ENCODE peak calls at places on chromosomes 3 and 15, in seven cellular contexts. One of them, this sample, is unnamed. For H3K9me3, the result is how much of the 10 kb centered on the place peaks cover.

GRCh38 chr15:81410318-81410753 is 36.3 kb upstream of the TMC3 start:
- DNase-seq in heart right ventricle: peak
- DNase-seq in sigmoid colon: peak
- DNase-seq in WERI-Rb-1: peak
- DNase-seq in testis: peak
- DNase-seq in lung: peak
- DNase-seq in MM.1S: peak
- DNase-seq in this sample: no peak

GRCh38 chr15:63234479-63234878 is 42.9 kb upstream of the APH1B start:
- DNase-seq in heart right ventricle: peak
- DNase-seq in sigmoid colon: peak
- DNase-seq in WERI-Rb-1: no peak
- DNase-seq in testis: peak
- DNase-seq in lung: peak
- DNase-seq in MM.1S: no peak
- DNase-seq in this sample: no peak

GRCh38 chr15:39287322-39288195 is 293.3 kb upstream of the THBS1 start:
- DNase-seq in heart right ventricle: no peak
- DNase-seq in sigmoid colon: no peak
- DNase-seq in WERI-Rb-1: no peak
- DNase-seq in testis: no peak
- DNase-seq in lung: no peak
- DNase-seq in MM.1S: no peak
- DNase-seq in this sample: no peak

GRCh38 chr3:135887220-135887619 is 78.3 kb upstream of the PPP2R3A start:
- DNase-seq in heart right ventricle: no peak
- DNase-seq in sigmoid colon: no peak
- DNase-seq in WERI-Rb-1: no peak
- DNase-seq in testis: no peak
- DNase-seq in lung: no peak
- DNase-seq in MM.1S: no peak
- DNase-seq in this sample: no peak

GRCh38 chr3:150072576-150072975 is 101.9 kb upstream of the PFN2 start:
- DNase-seq in heart right ventricle: no peak
- DNase-seq in sigmoid colon: no peak
- DNase-seq in WERI-Rb-1: no peak
- DNase-seq in testis: no peak
- DNase-seq in lung: no peak
- DNase-seq in MM.1S: no peak
- DNase-seq in this sample: no peak

GRCh38 chr15:89362203-89363101 is 27.8 kb upstream of the POLG start:
- DNase-seq in heart right ventricle: no peak
- DNase-seq in sigmoid colon: no peak
- DNase-seq in WERI-Rb-1: peak
- DNase-seq in testis: no peak
- DNase-seq in lung: no peak
- DNase-seq in MM.1S: no peak
- DNase-seq in this sample: no peak

GRCh38 chr3:12656193-12656592 is 7.7 kb downstream of the RAF1 start:
- DNase-seq in heart right ventricle: no peak
- DNase-seq in sigmoid colon: no peak
- DNase-seq in WERI-Rb-1: no peak
- DNase-seq in testis: no peak
- DNase-seq in lung: no peak
- DNase-seq in MM.1S: no peak
- DNase-seq in this sample: no peak

GRCh38 chr3:13133471-13133981 is 60.3 kb upstream of the IQSEC1 start:
- DNase-seq in heart right ventricle: no peak
- DNase-seq in sigmoid colon: peak
- DNase-seq in WERI-Rb-1: no peak
- DNase-seq in testis: no peak
- DNase-seq in lung: no peak
- DNase-seq in MM.1S: no peak
- DNase-seq in this sample: no peak

GRCh38 chr3:15052335-15053242 is 12.5 kb downstream of the MRPS25 start:
- DNase-seq in heart right ventricle: no peak
- DNase-seq in sigmoid colon: no peak
- DNase-seq in WERI-Rb-1: no peak
- DNase-seq in testis: no peak
- DNase-seq in lung: no peak
- DNase-seq in MM.1S: no peak
- DNase-seq in this sample: no peak

GRCh38 chr15:77421370-77421700 is 647 bp downstream of the HMG20A start:
- DNase-seq in heart right ventricle: no peak
- DNase-seq in sigmoid colon: no peak
- DNase-seq in WERI-Rb-1: no peak
- DNase-seq in testis: peak
- DNase-seq in lung: no peak
- DNase-seq in MM.1S: peak
- DNase-seq in this sample: no peak

GRCh38 chr3:38627956-38628355 is 21.5 kb downstream of the SCN5A start:
- DNase-seq in heart right ventricle: no peak
- DNase-seq in sigmoid colon: no peak
- DNase-seq in WERI-Rb-1: peak
- DNase-seq in testis: no peak
- DNase-seq in lung: no peak
- DNase-seq in MM.1S: peak
- DNase-seq in this sample: no peak

GRCh38 chr3:54863366-54863765 is 64.5 kb downstream of the LRTM1 start:
- DNase-seq in heart right ventricle: no peak
- DNase-seq in sigmoid colon: no peak
- DNase-seq in WERI-Rb-1: peak
- DNase-seq in testis: no peak
- DNase-seq in lung: no peak
- DNase-seq in MM.1S: no peak
- DNase-seq in this sample: no peak

GRCh38 chr15:85412956-85413854 is 32.8 kb downstream of the AKAP13 start:
- DNase-seq in heart right ventricle: peak
- DNase-seq in sigmoid colon: peak
- DNase-seq in WERI-Rb-1: no peak
- DNase-seq in testis: peak
- DNase-seq in lung: peak
- DNase-seq in MM.1S: peak
- DNase-seq in this sample: peak

GRCh38 chr3:109265300-109265699 is 51.0 kb downstream of the DPPA2 start:
- DNase-seq in heart right ventricle: no peak
- DNase-seq in sigmoid colon: no peak
- DNase-seq in WERI-Rb-1: no peak
- DNase-seq in testis: no peak
- DNase-seq in lung: no peak
- DNase-seq in MM.1S: no peak
- DNase-seq in this sample: no peak

GRCh38 chr3:126356373-126357298 is 572 bp downstream of the KLF15 start:
- DNase-seq in heart right ventricle: peak
- DNase-seq in sigmoid colon: peak
- DNase-seq in WERI-Rb-1: peak
- DNase-seq in testis: peak
- DNase-seq in lung: peak
- DNase-seq in MM.1S: no peak
- DNase-seq in this sample: no peak

GRCh38 chr3:135238201-135238600 is 443.1 kb downstream of the EPHB1 start:
- DNase-seq in heart right ventricle: no peak
- DNase-seq in sigmoid colon: no peak
- DNase-seq in WERI-Rb-1: peak
- DNase-seq in testis: no peak
- DNase-seq in lung: no peak
- DNase-seq in MM.1S: no peak
- DNase-seq in this sample: no peak

GRCh38 chr3:12004741-12005513 is 739 bp downstream of the SYN2 start:
- DNase-seq in heart right ventricle: no peak
- DNase-seq in sigmoid colon: no peak
- DNase-seq in WERI-Rb-1: peak
- DNase-seq in testis: peak
- DNase-seq in lung: no peak
- DNase-seq in MM.1S: no peak
- DNase-seq in this sample: no peak

GRCh38 chr3:107633327-107634141 is 110.8 kb downstream of the BBX start:
- DNase-seq in heart right ventricle: no peak
- DNase-seq in sigmoid colon: no peak
- DNase-seq in WERI-Rb-1: no peak
- DNase-seq in testis: no peak
- DNase-seq in lung: no peak
- DNase-seq in MM.1S: peak
- DNase-seq in this sample: no peak

GRCh38 chr15:66288796-66289195 is 4.6 kb upstream of the DIS3L start:
- DNase-seq in heart right ventricle: no peak
- DNase-seq in sigmoid colon: no peak
- DNase-seq in WERI-Rb-1: no peak
- DNase-seq in testis: no peak
- DNase-seq in lung: no peak
- DNase-seq in MM.1S: no peak
- DNase-seq in this sample: no peak

GRCh38 chr15:25176616-25176923 is 221.8 kb downstream of the SNRPN start:
- DNase-seq in heart right ventricle: peak
- DNase-seq in sigmoid colon: peak
- DNase-seq in WERI-Rb-1: peak
- DNase-seq in testis: no peak
- DNase-seq in lung: peak
- DNase-seq in MM.1S: no peak
- DNase-seq in this sample: no peak
- H3K9me3 ChIP-seq in heart right ventricle: half or more
- H3K9me3 ChIP-seq in sigmoid colon: under half
- H3K9me3 ChIP-seq in WERI-Rb-1: under half
- H3K9me3 ChIP-seq in testis: under half
- H3K9me3 ChIP-seq in lung: under half
- H3K9me3 ChIP-seq in MM.1S: under half
- H3K9me3 ChIP-seq in this sample: half or more

GRCh38 chr3:52015431-52016256 is 19.9 kb upstream of the RPL29 start:
- DNase-seq in heart right ventricle: no peak
- DNase-seq in sigmoid colon: no peak
- DNase-seq in WERI-Rb-1: no peak
- DNase-seq in testis: no peak
- DNase-seq in lung: no peak
- DNase-seq in MM.1S: no peak
- DNase-seq in this sample: no peak
- H3K27ac ChIP-seq in heart right ventricle: peak
- H3K27ac ChIP-seq in sigmoid colon: no peak
- H3K27ac ChIP-seq in WERI-Rb-1: peak
- H3K27ac ChIP-seq in testis: no peak
- H3K27ac ChIP-seq in lung: no peak
- H3K27ac ChIP-seq in MM.1S: no peak
- H3K27ac ChIP-seq in this sample: no peak

DNA sequence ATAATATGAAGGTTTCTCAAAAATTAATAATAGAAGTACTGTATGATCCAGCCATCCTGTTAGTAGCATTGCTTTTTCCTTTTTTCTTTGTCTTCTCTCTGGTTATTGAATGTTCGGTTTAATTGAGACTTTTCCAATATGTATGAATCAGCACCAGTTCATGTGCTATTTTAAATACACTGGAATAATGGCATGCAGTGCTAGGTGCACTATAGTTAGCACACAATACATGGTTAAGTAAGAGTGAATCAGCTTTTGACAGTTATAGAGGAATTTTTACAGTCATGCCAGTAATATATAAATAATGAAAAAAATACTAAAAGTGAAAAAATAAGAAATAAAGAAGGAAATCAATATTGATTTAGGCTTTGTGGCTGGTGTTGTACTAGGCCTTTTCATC is 113.8 kb upstream of the STRIT1 start:
- DNase-seq in heart right ventricle: no peak
- DNase-seq in sigmoid colon: no peak
- DNase-seq in WERI-Rb-1: no peak
- DNase-seq in testis: no peak
- DNase-seq in lung: no peak
- DNase-seq in MM.1S: no peak
- DNase-seq in this sample: no peak
- TF ChIP-seq CTCF in heart right ventricle: no peak
- TF ChIP-seq CTCF in sigmoid colon: no peak
- TF ChIP-seq CTCF in WERI-Rb-1: no peak
- TF ChIP-seq CTCF in testis: no peak
- TF ChIP-seq CTCF in lung: no peak
- TF ChIP-seq CTCF in MM.1S: no peak
- TF ChIP-seq CTCF in this sample: no peak

DNA sequence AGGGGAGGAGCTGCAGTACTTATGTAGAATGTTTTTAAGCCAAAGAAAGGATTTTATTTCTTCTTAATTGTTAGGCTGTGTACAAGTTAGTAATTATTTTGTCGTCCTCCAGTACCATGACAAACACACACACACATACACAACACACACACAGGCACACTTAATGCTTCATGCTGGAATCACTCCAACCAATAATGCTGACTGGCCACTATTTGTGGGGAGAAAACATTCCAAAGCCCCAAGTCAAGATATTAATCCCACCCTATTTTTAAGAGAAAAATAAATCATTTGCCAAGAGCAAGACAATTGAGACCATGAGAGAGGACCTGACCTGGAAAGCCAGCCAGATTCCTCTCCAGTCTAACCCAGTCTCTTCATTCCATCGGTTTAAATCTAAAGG is 51.8 kb upstream of the TMCO5A start:
- DNase-seq in heart right ventricle: no peak
- DNase-seq in sigmoid colon: no peak
- DNase-seq in WERI-Rb-1: no peak
- DNase-seq in testis: no peak
- DNase-seq in lung: no peak
- DNase-seq in MM.1S: no peak
- DNase-seq in this sample: no peak
- H3K9me3 ChIP-seq in heart right ventricle: under half
- H3K9me3 ChIP-seq in sigmoid colon: under half
- H3K9me3 ChIP-seq in WERI-Rb-1: under half
- H3K9me3 ChIP-seq in testis: under half
- H3K9me3 ChIP-seq in lung: under half
- H3K9me3 ChIP-seq in MM.1S: under half
- H3K9me3 ChIP-seq in this sample: under half